ENCODE peak calls at places on chromosome 18, in ten cellular contexts. D is KBM-7; C is stimulated activated CD8-positive, alpha-beta memory T cell treated with anti-CD3 and anti-CD28 coated beads, Interleukin-15, amount 100 ng/mL, for 1 hour; Z is NCI-H2107; U is kidney epithelial cell; E is GM04504; K is stomach; B is fibroblast of lung; L is A549; R is NK-92 treated with Interleukin-12 subunit alpha and Interleukin-12 subunit beta, amount 100 ng/mL, for 24 hours. H is an unnamed sample.

GRCh38 chr18:32368170-32368569 is 102.5 kb downstream of the GAREM1 start:
- DNase-seq in D (no peak), C (no peak), Z (no peak), U (no peak), E (no peak), K (no peak), B (peak; percentile 29), L (no peak), R (no peak), H (no peak)

GRCh38 chr18:68937204-68937603 is 139.3 kb downstream of the CCDC102B start:
- DNase-seq in D (no peak), C (no peak), Z (peak; percentile 29), U (no peak), E (no peak), K (no peak), B (no peak), L (no peak), R (no peak), H (no peak)

GRCh38 chr18:46431522-46432171 is 225.4 kb downstream of the LOXHD1 start:
- DNase-seq in D (no peak), C (no peak), Z (no peak), U (no peak), E (no peak), K (no peak), B (no peak), L (no peak), R (no peak), H (no peak)

GRCh38 chr18:11268691-11269686 is 119.6 kb upstream of the PIEZO2 start:
- DNase-seq in D (no peak), C (no peak), Z (no peak), U (no peak), E (no peak), K (no peak), B (peak; percentile 88), L (no peak), R (no peak), H (no peak)

GRCh38 chr18:12361770-12362378 is 15.2 kb downstream of the AFG3L2 start:
- DNase-seq in D (no peak), C (no peak), Z (no peak), U (no peak), E (no peak), K (no peak), B (no peak), L (no peak), R (no peak), H (no peak)

GRCh38 chr18:3015203-3015590 is 2.3 kb upstream of the LPIN2 start:
- DNase-seq in D (no peak), C (no peak), Z (no peak), U (peak; percentile 14), E (peak; percentile 38), K (no peak), B (peak; percentile 86), L (peak; percentile 52), R (no peak), H (peak; percentile 13)

GRCh38 chr18:10265560-10266235 is 188.7 kb upstream of the APCDD1 start:
- DNase-seq in D (peak; percentile 74), C (no peak), Z (no peak), U (no peak), E (no peak), K (no peak), B (no peak), L (no peak), R (no peak), H (no peak)

GRCh38 chr18:8619835-8620577 is 10.8 kb downstream of the RAB12 start:
- DNase-seq in D (no peak), C (no peak), Z (no peak), U (no peak), E (no peak), K (no peak), B (no peak), L (no peak), R (no peak), H (no peak)

GRCh38 chr18:53799134-53799533 is 425.3 kb downstream of the MBD2 start:
- DNase-seq in D (no peak), C (no peak), Z (no peak), U (no peak), E (no peak), K (no peak), B (peak; percentile 44), L (no peak), R (no peak), H (peak; percentile 50)

GRCh38 chr18:33720133-33720532 is 142.1 kb downstream of the ASXL3 start:
- DNase-seq in D (no peak), C (no peak), Z (no peak), U (peak; percentile 21), E (no peak), K (no peak), B (peak; percentile 91), L (no peak), R (no peak), H (no peak)

GRCh38 chr18:1585881-1586488 is 681.3 kb downstream of the ADCYAP1 start:
- DNase-seq in D (peak; percentile 40), C (no peak), Z (no peak), U (peak; percentile 9), E (no peak), K (no peak), B (peak; percentile 23), L (peak; percentile 13), R (no peak), H (peak; percentile 3)

GRCh38 chr18:79386547-79386946 is 9.2 kb upstream of the NFATC1 start:
- DNase-seq in D (no peak), C (no peak), Z (no peak), U (no peak), E (no peak), K (peak; percentile 15), B (no peak), L (no peak), R (no peak), H (no peak)

GRCh38 chr18:60962629-60963028 is 370.6 kb upstream of the CDH20 start:
- DNase-seq in D (no peak), C (no peak), Z (no peak), U (no peak), E (no peak), K (no peak), B (no peak), L (no peak), R (no peak), H (no peak)

GRCh38 chr18:1805526-1805925 is 765.8 kb downstream of the METTL4 start:
- DNase-seq in D (no peak), C (no peak), Z (no peak), U (no peak), E (no peak), K (no peak), B (no peak), L (no peak), R (no peak), H (no peak)

GRCh38 chr18:69580107-69580506 is 179.4 kb downstream of the DOK6 start:
- DNase-seq in D (peak; percentile 22), C (no peak), Z (no peak), U (no peak), E (peak; percentile 26), K (no peak), B (peak; percentile 49), L (peak; percentile 6), R (no peak), H (peak; percentile 3)

GRCh38 chr18:57543560-57543959 is 42.9 kb downstream of the FECH start:
- DNase-seq in D (no peak), C (no peak), Z (no peak), U (no peak), E (no peak), K (no peak), B (no peak), L (no peak), R (no peak), H (no peak)

GRCh38 chr18:49052891-49053644 is 102.3 kb upstream of the SMAD7 start:
- DNase-seq in D (peak; percentile 98), C (peak; percentile 14), Z (no peak), U (peak; percentile 2), E (peak; percentile 94), K (no peak), B (peak; percentile 68), L (no peak), R (peak; percentile 37), H (no peak)

GRCh38 chr18:11322716-11323115 is 173.3 kb upstream of the PIEZO2 start:
- DNase-seq in D (no peak), C (no peak), Z (no peak), U (no peak), E (no peak), K (no peak), B (no peak), L (peak; percentile 6), R (no peak), H (no peak)

GRCh38 chr18:38752430-38752829 is 1186.8 kb upstream of the CELF4 start:
- DNase-seq in D (no peak), C (no peak), Z (no peak), U (no peak), E (no peak), K (no peak), B (no peak), L (no peak), R (no peak), H (no peak)